ENCODE peak calls at places on chromosomes 6 and 20, in six cellular contexts. One of them, this sample, is unnamed.

GRCh38 chr6:158070513-158070912 is 88.8 kb downstream of the SYNJ2 start:
- DNase-seq in stomach: no peak
- DNase-seq in A549: no peak
- DNase-seq in adrenal gland: no peak
- DNase-seq in ovary: peak; percentile 22
- DNase-seq in endothelial cell of umbilical vein: no peak
- DNase-seq in this sample: no peak

GRCh38 chr6:169230322-169230665 is 23.4 kb downstream of the THBS2 start:
- DNase-seq in A549: no peak
- DNase-seq in adrenal gland: peak; percentile 8
- DNase-seq in ovary: no peak
- DNase-seq in endothelial cell of umbilical vein: no peak
- DNase-seq in stomach: peak; percentile 17
- DNase-seq in this sample: peak; percentile 13

GRCh38 chr6:26044140-26045045 is 42.8 kb upstream of the HFE start:
- DNase-seq in stomach: no peak
- DNase-seq in endothelial cell of umbilical vein: no peak
- DNase-seq in A549: no peak
- DNase-seq in adrenal gland: peak; percentile 83
- DNase-seq in ovary: peak; percentile 68
- DNase-seq in this sample: no peak

GRCh38 chr20:40961686-40962640 is 66.7 kb upstream of the TOP1 start:
- DNase-seq in ovary: no peak
- DNase-seq in stomach: peak; percentile 9
- DNase-seq in endothelial cell of umbilical vein: no peak
- DNase-seq in A549: no peak
- DNase-seq in adrenal gland: peak; percentile 20
- DNase-seq in this sample: no peak

GRCh38 chr6:170045981-170046667 is 244.8 kb downstream of the DLL1 start:
- DNase-seq in ovary: peak; percentile 28
- DNase-seq in adrenal gland: no peak
- DNase-seq in stomach: no peak
- DNase-seq in A549: no peak
- DNase-seq in endothelial cell of umbilical vein: no peak
- DNase-seq in this sample: no peak

GRCh38 chr20:61100489-61100888 is 151.6 kb upstream of the CDH4 start:
- DNase-seq in stomach: no peak
- DNase-seq in endothelial cell of umbilical vein: no peak
- DNase-seq in adrenal gland: no peak
- DNase-seq in A549: no peak
- DNase-seq in ovary: no peak
- DNase-seq in this sample: no peak

GRCh38 chr6:135451617-135452190 is 45.8 kb downstream of the AHI1 start:
- DNase-seq in ovary: no peak
- DNase-seq in adrenal gland: no peak
- DNase-seq in endothelial cell of umbilical vein: peak; percentile 63
- DNase-seq in stomach: no peak
- DNase-seq in A549: no peak
- DNase-seq in this sample: no peak

GRCh38 chr20:4726710-4727391 is 5.1 kb downstream of the PRND start:
- DNase-seq in stomach: no peak
- DNase-seq in adrenal gland: no peak
- DNase-seq in ovary: peak; percentile 56
- DNase-seq in A549: no peak
- DNase-seq in endothelial cell of umbilical vein: peak; percentile 51
- DNase-seq in this sample: no peak

GRCh38 chr20:46174469-46175126 is 56.5 kb downstream of the CD40 start:
- DNase-seq in adrenal gland: peak; percentile 84
- DNase-seq in A549: peak; percentile 87
- DNase-seq in endothelial cell of umbilical vein: peak; percentile 44
- DNase-seq in stomach: peak; percentile 75
- DNase-seq in ovary: peak; percentile 82
- DNase-seq in this sample: peak; percentile 48

GRCh38 chr20:58978351-58979190 is 2.5 kb upstream of the NELFCD start:
- DNase-seq in ovary: no peak
- DNase-seq in adrenal gland: no peak
- DNase-seq in endothelial cell of umbilical vein: no peak
- DNase-seq in stomach: no peak
- DNase-seq in A549: no peak
- DNase-seq in this sample: no peak

DNA sequence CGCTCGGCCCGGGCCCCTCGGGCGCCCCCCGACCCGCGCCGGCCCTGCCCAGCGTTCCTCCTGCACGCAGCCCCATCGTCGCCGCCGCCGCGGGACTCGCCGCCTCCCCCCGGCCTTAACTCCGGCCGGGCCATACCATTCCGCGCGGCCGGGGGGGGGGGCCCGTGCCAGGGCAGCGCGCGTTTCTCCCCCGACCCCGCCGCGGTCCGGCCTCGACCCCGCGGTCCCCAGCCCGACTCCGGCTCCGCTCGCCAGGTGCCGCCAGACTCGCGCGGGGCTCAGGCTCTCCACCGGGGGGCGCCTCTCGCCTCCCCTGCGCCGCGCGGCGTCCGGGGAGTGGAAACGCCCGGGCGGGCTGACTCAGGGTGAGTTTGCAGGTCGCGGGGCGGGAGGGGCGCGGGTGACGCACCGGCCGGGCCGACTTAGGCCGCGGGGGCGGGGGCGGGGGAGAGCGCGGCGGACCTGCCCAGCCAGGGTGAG is at the start of gene SRXN1:
- DNase-seq in endothelial cell of umbilical vein: peak; percentile 87
- DNase-seq in adrenal gland: peak; percentile 93
- DNase-seq in stomach: peak; percentile 94
- DNase-seq in A549: peak; percentile 93
- DNase-seq in ovary: peak; percentile 93
- DNase-seq in this sample: peak; percentile 90
- TF ChIP-seq POLR2A in endothelial cell of umbilical vein: peak; percentile 76
- TF ChIP-seq POLR2A in adrenal gland: peak; percentile 62
- TF ChIP-seq POLR2A in stomach: no peak
- TF ChIP-seq POLR2A in A549: peak; percentile 93
- TF ChIP-seq POLR2A in ovary: peak; percentile 78
- TF ChIP-seq POLR2A in this sample: peak; percentile 77

GRCh38 chr6:124190256-124190655 is 386.6 kb downstream of the NKAIN2 start:
- DNase-seq in ovary: no peak
- DNase-seq in adrenal gland: no peak
- DNase-seq in stomach: no peak
- DNase-seq in A549: no peak
- DNase-seq in endothelial cell of umbilical vein: no peak
- DNase-seq in this sample: no peak
- TF ChIP-seq CTCF in ovary: no peak
- TF ChIP-seq CTCF in adrenal gland: no peak
- TF ChIP-seq CTCF in stomach: no peak
- TF ChIP-seq CTCF in A549: no peak
- TF ChIP-seq CTCF in endothelial cell of umbilical vein: no peak
- TF ChIP-seq CTCF in this sample: no peak

GRCh38 chr6:3288711-3289663 is 30.2 kb downstream of the PSMG4 start:
- DNase-seq in stomach: no peak
- DNase-seq in A549: no peak
- DNase-seq in adrenal gland: no peak
- DNase-seq in ovary: peak; percentile 34
- DNase-seq in endothelial cell of umbilical vein: no peak
- DNase-seq in this sample: peak; percentile 22
- H3K4me3 ChIP-seq in stomach: no peak overlapping the region
- H3K4me3 ChIP-seq in A549: no peak overlapping the region
- H3K4me3 ChIP-seq in adrenal gland: no peak overlapping the region
- H3K4me3 ChIP-seq in ovary: no peak overlapping the region
- H3K4me3 ChIP-seq in endothelial cell of umbilical vein: no peak overlapping the region
- H3K4me3 ChIP-seq in this sample: no peak overlapping the region

GRCh38 chr6:15313367-15313766 is 67.5 kb downstream of the JARID2 start:
- DNase-seq in ovary: peak; percentile 61
- DNase-seq in stomach: no peak
- DNase-seq in A549: no peak
- DNase-seq in endothelial cell of umbilical vein: no peak
- DNase-seq in adrenal gland: peak; percentile 79
- DNase-seq in this sample: no peak
- TF ChIP-seq POLR2A in ovary: no peak
- TF ChIP-seq POLR2A in stomach: no peak
- TF ChIP-seq POLR2A in A549: no peak
- TF ChIP-seq POLR2A in endothelial cell of umbilical vein: no peak
- TF ChIP-seq POLR2A in adrenal gland: no peak
- TF ChIP-seq POLR2A in this sample: no peak